ENCODE peak calls at places on chromosomes 12 and 14, in eight cellular contexts. One of them, this sample, is unnamed. For H3K4me1, the result is how much of the 10 kb centered on the place peaks cover.

GRCh38 chr14:86654558-86655184 is 1124.7 kb downstream of the FLRT2 start:
- DNase-seq in fibroblast of lung: peak
- DNase-seq in kidney: peak
- DNase-seq in right lobe of liver: no peak
- DNase-seq in neuronal stem cell: peak
- DNase-seq in stomach: peak
- DNase-seq in uterus: peak
- DNase-seq in lung: peak
- DNase-seq in this sample: peak

GRCh38 chr14:55019968-55020554 is 6.8 kb downstream of the WDHD1 start:
- DNase-seq in kidney: no peak
- DNase-seq in lung: no peak
- DNase-seq in right lobe of liver: no peak
- DNase-seq in uterus: no peak
- DNase-seq in neuronal stem cell: no peak
- DNase-seq in fibroblast of lung: peak
- DNase-seq in stomach: no peak
- DNase-seq in this sample: no peak

GRCh38 chr14:68632591-68632895 is 160.3 kb downstream of the ZFP36L1 start:
- DNase-seq in lung: no peak
- DNase-seq in neuronal stem cell: no peak
- DNase-seq in right lobe of liver: no peak
- DNase-seq in kidney: no peak
- DNase-seq in fibroblast of lung: no peak
- DNase-seq in uterus: no peak
- DNase-seq in stomach: no peak
- DNase-seq in this sample: no peak

GRCh38 chr12:59808317-59808910 is 212.6 kb downstream of the SLC16A7 start:
- DNase-seq in lung: no peak
- DNase-seq in kidney: no peak
- DNase-seq in stomach: no peak
- DNase-seq in fibroblast of lung: peak
- DNase-seq in right lobe of liver: no peak
- DNase-seq in uterus: no peak
- DNase-seq in neuronal stem cell: peak
- DNase-seq in this sample: peak

GRCh38 chr12:50542448-50542847 is 37.7 kb downstream of the DIP2B start:
- DNase-seq in stomach: no peak
- DNase-seq in fibroblast of lung: peak
- DNase-seq in right lobe of liver: no peak
- DNase-seq in neuronal stem cell: no peak
- DNase-seq in uterus: no peak
- DNase-seq in lung: no peak
- DNase-seq in kidney: no peak
- DNase-seq in this sample: peak

GRCh38 chr12:47990351-47991105 is 13.7 kb downstream of the COL2A1 start:
- DNase-seq in stomach: no peak
- DNase-seq in lung: no peak
- DNase-seq in fibroblast of lung: peak
- DNase-seq in neuronal stem cell: no peak
- DNase-seq in uterus: no peak
- DNase-seq in right lobe of liver: no peak
- DNase-seq in kidney: peak
- DNase-seq in this sample: no peak

GRCh38 chr14:95496690-95497241 is 19.7 kb downstream of the SYNE3 start:
- DNase-seq in kidney: peak
- DNase-seq in stomach: no peak
- DNase-seq in right lobe of liver: no peak
- DNase-seq in fibroblast of lung: peak
- DNase-seq in lung: no peak
- DNase-seq in neuronal stem cell: no peak
- DNase-seq in uterus: peak
- DNase-seq in this sample: peak

GRCh38 chr12:31002999-31003398 is 70.7 kb upstream of the DDX11 start:
- DNase-seq in right lobe of liver: no peak
- DNase-seq in fibroblast of lung: peak
- DNase-seq in stomach: no peak
- DNase-seq in neuronal stem cell: no peak
- DNase-seq in uterus: no peak
- DNase-seq in kidney: peak
- DNase-seq in lung: no peak
- DNase-seq in this sample: no peak

GRCh38 chr14:70934084-70934483 is 26.8 kb downstream of the PCNX1 start:
- DNase-seq in uterus: no peak
- DNase-seq in right lobe of liver: no peak
- DNase-seq in fibroblast of lung: no peak
- DNase-seq in stomach: no peak
- DNase-seq in lung: no peak
- DNase-seq in neuronal stem cell: no peak
- DNase-seq in kidney: no peak
- DNase-seq in this sample: no peak

GRCh38 chr14:104821229-104821945 is 20.5 kb downstream of the ZBTB42 start:
- DNase-seq in lung: no peak
- DNase-seq in fibroblast of lung: no peak
- DNase-seq in neuronal stem cell: no peak
- DNase-seq in uterus: peak
- DNase-seq in stomach: no peak
- DNase-seq in right lobe of liver: peak
- DNase-seq in kidney: peak
- DNase-seq in this sample: no peak

GRCh38 chr12:91418691-91419090 is 236.1 kb upstream of the DCN start:
- DNase-seq in neuronal stem cell: no peak
- DNase-seq in right lobe of liver: no peak
- DNase-seq in stomach: no peak
- DNase-seq in kidney: no peak
- DNase-seq in lung: no peak
- DNase-seq in uterus: no peak
- DNase-seq in fibroblast of lung: no peak
- DNase-seq in this sample: no peak

GRCh38 chr12:16604853-16605252 is 1.1 kb downstream of the LMO3 start:
- DNase-seq in kidney: peak
- DNase-seq in neuronal stem cell: no peak
- DNase-seq in uterus: peak
- DNase-seq in lung: peak
- DNase-seq in stomach: no peak
- DNase-seq in right lobe of liver: no peak
- DNase-seq in fibroblast of lung: no peak
- DNase-seq in this sample: no peak

GRCh38 chr14:89621009-89621421 is 204.0 kb upstream of the FOXN3 start:
- DNase-seq in stomach: no peak
- DNase-seq in uterus: no peak
- DNase-seq in kidney: no peak
- DNase-seq in neuronal stem cell: no peak
- DNase-seq in lung: no peak
- DNase-seq in fibroblast of lung: no peak
- DNase-seq in right lobe of liver: no peak
- DNase-seq in this sample: no peak
- H3K27ac ChIP-seq in stomach: peak
- H3K27ac ChIP-seq in uterus: no peak
- H3K27ac ChIP-seq in kidney: no peak
- H3K27ac ChIP-seq in neuronal stem cell: no peak
- H3K27ac ChIP-seq in lung: no peak
- H3K27ac ChIP-seq in fibroblast of lung: no peak
- H3K27ac ChIP-seq in right lobe of liver: no peak
- H3K27ac ChIP-seq in this sample: no peak

DNA sequence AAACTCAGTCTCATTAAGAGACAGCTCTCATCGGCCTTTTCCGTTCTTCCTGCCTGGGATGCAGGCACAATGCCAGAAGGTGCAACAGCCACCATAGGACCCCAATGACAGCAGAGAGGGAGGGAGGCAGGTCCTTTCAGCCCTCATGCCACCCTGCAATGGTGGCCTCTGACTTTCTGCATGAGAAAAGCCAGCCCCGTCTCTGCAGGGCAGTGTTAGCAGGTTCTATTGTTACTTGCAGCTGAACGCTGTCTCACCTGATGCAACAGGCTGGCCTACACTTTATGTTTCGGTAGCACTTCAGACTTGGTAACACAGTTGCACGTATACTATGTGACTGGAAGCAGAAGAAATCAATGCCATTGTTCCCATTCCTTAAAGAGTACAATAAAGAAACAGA is 102.3 kb downstream of the RIMBP2 start:
- DNase-seq in kidney: no peak
- DNase-seq in stomach: no peak
- DNase-seq in uterus: no peak
- DNase-seq in fibroblast of lung: no peak
- DNase-seq in neuronal stem cell: no peak
- DNase-seq in lung: no peak
- DNase-seq in right lobe of liver: no peak
- DNase-seq in this sample: no peak
- H3K4me3 ChIP-seq in kidney: no peak
- H3K4me3 ChIP-seq in stomach: no peak
- H3K4me3 ChIP-seq in uterus: no peak
- H3K4me3 ChIP-seq in fibroblast of lung: no peak
- H3K4me3 ChIP-seq in neuronal stem cell: no peak
- H3K4me3 ChIP-seq in lung: no peak
- H3K4me3 ChIP-seq in right lobe of liver: no peak
- H3K4me3 ChIP-seq in this sample: no peak

GRCh38 chr14:91719839-91720238 is 12.0 kb downstream of the CATSPERB start:
- DNase-seq in neuronal stem cell: no peak
- DNase-seq in lung: no peak
- DNase-seq in right lobe of liver: no peak
- DNase-seq in kidney: no peak
- DNase-seq in stomach: no peak
- DNase-seq in fibroblast of lung: no peak
- DNase-seq in uterus: no peak
- DNase-seq in this sample: no peak
- H3K4me1 ChIP-seq in neuronal stem cell: under half
- H3K4me1 ChIP-seq in lung: under half
- H3K4me1 ChIP-seq in right lobe of liver: under half
- H3K4me1 ChIP-seq in kidney: under half
- H3K4me1 ChIP-seq in stomach: under half
- H3K4me1 ChIP-seq in fibroblast of lung: under half
- H3K4me1 ChIP-seq in uterus: under half
- H3K4me1 ChIP-seq in this sample: under half

GRCh38 chr12:57385586-57385985 is 45.3 kb downstream of the R3HDM2 start:
- DNase-seq in kidney: no peak
- DNase-seq in neuronal stem cell: no peak
- DNase-seq in uterus: no peak
- DNase-seq in fibroblast of lung: no peak
- DNase-seq in right lobe of liver: no peak
- DNase-seq in lung: no peak
- DNase-seq in stomach: no peak
- DNase-seq in this sample: no peak

GRCh38 chr12:57388425-57388824 is 42.4 kb downstream of the R3HDM2 start:
- DNase-seq in lung: no peak
- DNase-seq in neuronal stem cell: no peak
- DNase-seq in kidney: no peak
- DNase-seq in uterus: no peak
- DNase-seq in stomach: no peak
- DNase-seq in right lobe of liver: no peak
- DNase-seq in fibroblast of lung: no peak
- DNase-seq in this sample: no peak

GRCh38 chr12:57384512-57384911 is 46.3 kb downstream of the R3HDM2 start:
- DNase-seq in fibroblast of lung: no peak
- DNase-seq in stomach: no peak
- DNase-seq in right lobe of liver: no peak
- DNase-seq in kidney: no peak
- DNase-seq in neuronal stem cell: no peak
- DNase-seq in uterus: no peak
- DNase-seq in lung: no peak
- DNase-seq in this sample: no peak

GRCh38 chr12:57389033-57389432 is 41.8 kb downstream of the R3HDM2 start:
- DNase-seq in fibroblast of lung: peak
- DNase-seq in neuronal stem cell: no peak
- DNase-seq in kidney: no peak
- DNase-seq in uterus: no peak
- DNase-seq in right lobe of liver: no peak
- DNase-seq in stomach: no peak
- DNase-seq in lung: no peak
- DNase-seq in this sample: no peak

GRCh38 chr12:57386187-57386720 is 44.6 kb downstream of the R3HDM2 start:
- DNase-seq in right lobe of liver: no peak
- DNase-seq in kidney: no peak
- DNase-seq in uterus: no peak
- DNase-seq in stomach: no peak
- DNase-seq in fibroblast of lung: no peak
- DNase-seq in neuronal stem cell: no peak
- DNase-seq in lung: no peak
- DNase-seq in this sample: peak
- H3K27ac ChIP-seq in right lobe of liver: no peak
- H3K27ac ChIP-seq in kidney: no peak
- H3K27ac ChIP-seq in uterus: no peak
- H3K27ac ChIP-seq in stomach: no peak
- H3K27ac ChIP-seq in fibroblast of lung: no peak
- H3K27ac ChIP-seq in neuronal stem cell: no peak
- H3K27ac ChIP-seq in lung: no peak
- H3K27ac ChIP-seq in this sample: no peak

GRCh38 chr12:110284597-110284996 is 3.5 kb downstream of the ATP2A2 start:
- DNase-seq in fibroblast of lung: no peak
- DNase-seq in lung: no peak
- DNase-seq in uterus: no peak
- DNase-seq in neuronal stem cell: no peak
- DNase-seq in kidney: no peak
- DNase-seq in right lobe of liver: no peak
- DNase-seq in stomach: no peak
- DNase-seq in this sample: no peak
- H3K4me3 ChIP-seq in fibroblast of lung: peak
- H3K4me3 ChIP-seq in lung: no peak
- H3K4me3 ChIP-seq in uterus: peak
- H3K4me3 ChIP-seq in neuronal stem cell: no peak
- H3K4me3 ChIP-seq in kidney: peak
- H3K4me3 ChIP-seq in right lobe of liver: no peak
- H3K4me3 ChIP-seq in stomach: peak
- H3K4me3 ChIP-seq in this sample: peak

GRCh38 chr14:21040370-21040925 is 1.7 kb upstream of the RNASE7 start:
- DNase-seq in right lobe of liver: no peak
- DNase-seq in neuronal stem cell: no peak
- DNase-seq in uterus: no peak
- DNase-seq in fibroblast of lung: no peak
- DNase-seq in lung: no peak
- DNase-seq in stomach: no peak
- DNase-seq in kidney: no peak
- DNase-seq in this sample: no peak

GRCh38 chr14:21044106-21044618 is 2.0 kb downstream of the RNASE7 start:
- DNase-seq in kidney: no peak
- DNase-seq in right lobe of liver: no peak
- DNase-seq in uterus: no peak
- DNase-seq in fibroblast of lung: no peak
- DNase-seq in lung: no peak
- DNase-seq in neuronal stem cell: no peak
- DNase-seq in stomach: no peak
- DNase-seq in this sample: peak

GRCh38 chr14:21041676-21042433 is at the start of gene RNASE7:
- DNase-seq in stomach: no peak
- DNase-seq in right lobe of liver: no peak
- DNase-seq in kidney: no peak
- DNase-seq in lung: no peak
- DNase-seq in fibroblast of lung: peak
- DNase-seq in neuronal stem cell: no peak
- DNase-seq in uterus: no peak
- DNase-seq in this sample: no peak

GRCh38 chr14:21043387-21044105 is 1.4 kb downstream of the RNASE7 start:
- DNase-seq in neuronal stem cell: no peak
- DNase-seq in lung: no peak
- DNase-seq in uterus: no peak
- DNase-seq in fibroblast of lung: no peak
- DNase-seq in right lobe of liver: no peak
- DNase-seq in kidney: no peak
- DNase-seq in stomach: no peak
- DNase-seq in this sample: no peak

GRCh38 chr14:21042918-21043317 is 756 bp downstream of the RNASE7 start:
- DNase-seq in lung: no peak
- DNase-seq in kidney: no peak
- DNase-seq in right lobe of liver: peak
- DNase-seq in stomach: no peak
- DNase-seq in uterus: no peak
- DNase-seq in neuronal stem cell: no peak
- DNase-seq in fibroblast of lung: no peak
- DNase-seq in this sample: no peak
- H3K4me1 ChIP-seq in lung: under half
- H3K4me1 ChIP-seq in kidney: under half
- H3K4me1 ChIP-seq in right lobe of liver: under half
- H3K4me1 ChIP-seq in stomach: under half
- H3K4me1 ChIP-seq in uterus: under half
- H3K4me1 ChIP-seq in neuronal stem cell: under half
- H3K4me1 ChIP-seq in fibroblast of lung: under half
- H3K4me1 ChIP-seq in this sample: under half

This sample was measured in SJCRH30.